ENCODE peak calls at places on chromosomes 13 and 19, in six cellular contexts. B is upper lobe of right lung, Z is mesenchymal stem cell, T is right cardiac atrium, Y is heart left ventricle, M is H1. U is an unnamed sample.

GRCh38 chr13:90717451-90717936 is 630.0 kb upstream of the MIR17HG start:
- DNase-seq in Y (no peak), B (no peak), M (no peak), T (no peak), Z (peak), U (no peak)

GRCh38 chr19:660793-661426 is 2.1 kb downstream of the RNF126 start:
- DNase-seq in M (no peak), T (peak), Z (no peak), Y (no peak), B (no peak), U (peak)

GRCh38 chr13:26307701-26308100 is 53.8 kb downstream of the CDK8 start:
- DNase-seq in Z (no peak), M (no peak), Y (no peak), B (no peak), T (no peak), U (no peak)

GRCh38 chr13:51679616-51680015 is 95.4 kb downstream of the WDFY2 start:
- DNase-seq in T (no peak), B (no peak), Y (no peak), Z (peak), M (no peak), U (no peak)

GRCh38 chr19:58569191-58569942 is 3.8 kb downstream of the MZF1 start:
- DNase-seq in Y (peak), M (no peak), B (peak), Z (no peak), T (peak), U (peak)

GRCh38 chr13:80442613-80443012 is 101.7 kb upstream of the SPRY2 start:
- DNase-seq in Y (no peak), T (no peak), B (no peak), Z (no peak), M (no peak), U (no peak)

GRCh38 chr13:26480246-26480855 is 77.1 kb upstream of the WASF3 start:
- DNase-seq in B (no peak), Y (no peak), Z (no peak), M (no peak), T (no peak), U (no peak)

GRCh38 chr19:1833540-1833939 is 14.7 kb downstream of the REXO1 start:
- DNase-seq in Y (no peak), M (no peak), Z (no peak), T (peak), B (no peak), U (peak)

GRCh38 chr19:40216777-40217026 is 1.5 kb downstream of the TTC9B start:
- DNase-seq in Y (no peak), M (no peak), Z (no peak), B (no peak), T (no peak), U (no peak)

GRCh38 chr19:45161715-45162463 is 1.1 kb upstream of the NKPD1 start:
- DNase-seq in Z (peak), T (no peak), B (no peak), M (no peak), Y (no peak), U (no peak)

GRCh38 chr13:52034616-52035226 is 10.2 kb downstream of the UTP14C start:
- DNase-seq in T (no peak), Z (peak), M (no peak), B (no peak), Y (no peak), U (no peak)

GRCh38 chr19:4877753-4878490 is 10.5 kb upstream of the PLIN3 start:
- DNase-seq in M (no peak), T (peak), Y (peak), Z (no peak), B (no peak), U (peak)

GRCh38 chr19:10691883-10692282 is 9.4 kb upstream of the QTRT1 start:
- DNase-seq in T (peak), Y (no peak), B (no peak), M (no peak), Z (no peak), U (no peak)

GRCh38 chr19:33388231-33388816 is 14.8 kb downstream of the CEBPG start:
- DNase-seq in Z (no peak), T (peak), Y (peak), M (no peak), B (peak), U (no peak)

GRCh38 chr13:51728275-51728673 is 75.7 kb downstream of the DHRS12 start:
- DNase-seq in Y (no peak), M (no peak), Z (no peak), T (no peak), B (no peak), U (no peak)

GRCh38 chr13:81487151-81487550 is 1146.2 kb upstream of the SPRY2 start:
- DNase-seq in B (no peak), Y (no peak), Z (peak), M (peak), T (no peak), U (no peak)

GRCh38 chr13:79549355-79550106 is 68.6 kb downstream of the NDFIP2 start:
- DNase-seq in Z (peak), Y (no peak), M (no peak), T (no peak), B (no peak), U (no peak)

GRCh38 chr19:19386373-19386869 is 19.1 kb upstream of the GATAD2A start:
- DNase-seq in Z (no peak), M (no peak), Y (no peak), T (no peak), B (no peak), U (peak)

GRCh38 chr13:46386996-46387851 is at the start of gene RUBCNL:
- DNase-seq in M (no peak), Y (peak), B (peak), T (peak), Z (peak), U (peak)

GRCh38 chr19:1296078-1296477 is 10.4 kb downstream of the EFNA2 start:
- DNase-seq in T (no peak), M (no peak), Z (no peak), B (no peak), Y (no peak), U (no peak)

GRCh38 chr19:7888145-7888825 is at the start of gene LRRC8E:
- DNase-seq in Y (peak), T (no peak), M (no peak), B (peak), Z (peak), U (no peak)

GRCh38 chr13:75760182-75760981 is 124.3 kb downstream of the LMO7 start:
- DNase-seq in Y (peak), T (no peak), B (no peak), M (no peak), Z (no peak), U (no peak)

GRCh38 chr13:113758651-113759524 is at the start of gene TMEM255B:
- DNase-seq in Z (peak), B (peak), Y (peak), T (peak), M (no peak), U (peak)

GRCh38 chr19:9913237-9914000 is 22.9 kb downstream of the OLFM2 start:
- DNase-seq in Y (peak), M (no peak), T (peak), B (peak), Z (peak), U (peak)

GRCh38 chr13:90300015-90300414 is 1047.5 kb upstream of the MIR17HG start:
- DNase-seq in B (no peak), Z (no peak), M (no peak), Y (no peak), T (no peak), U (no peak)

GRCh38 chr19:47523473-47523872 is 8.6 kb upstream of the NAPA start:
- DNase-seq in T (no peak), Z (peak), Y (no peak), B (no peak), M (no peak), U (no peak)
- H3K27ac ChIP-seq in T (peak), Z (no peak), Y (peak), B (peak), M (no peak), U (no peak)

DNA sequence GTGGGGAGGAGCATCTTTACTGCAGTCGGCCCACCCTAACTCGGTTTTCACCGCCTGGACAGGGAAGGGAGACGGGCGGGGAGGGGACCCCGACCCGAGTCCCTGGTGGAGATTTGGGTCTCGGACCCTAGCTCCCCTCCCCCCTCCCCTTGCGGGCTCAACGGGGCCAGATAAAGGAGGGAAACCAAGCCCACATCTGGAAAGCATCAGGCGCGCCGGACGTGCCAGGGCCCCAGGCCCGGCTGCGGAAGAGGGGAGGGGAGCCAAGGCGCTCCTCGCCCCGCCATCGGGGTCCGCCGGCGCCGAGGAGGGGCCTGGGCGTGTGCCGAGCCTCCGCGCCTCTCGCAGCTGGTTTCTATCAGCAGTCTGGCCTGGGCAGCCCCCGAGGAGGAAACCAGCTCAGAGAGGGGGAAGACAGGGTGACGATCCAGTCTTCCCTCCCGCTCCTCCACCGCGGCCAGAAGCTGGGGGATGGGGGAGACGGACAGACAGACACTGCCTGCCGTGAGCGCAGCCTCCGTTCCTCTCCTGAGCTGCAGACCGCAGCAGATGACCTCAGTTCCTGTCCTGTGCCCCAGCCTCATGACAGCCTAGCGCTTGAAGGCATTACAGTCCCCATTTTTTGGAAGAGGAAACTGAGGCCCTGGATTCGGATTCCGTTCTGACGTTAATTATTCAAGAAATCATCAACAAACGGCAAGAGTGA is 3.5 kb upstream of the GNG8 start:
- DNase-seq in Y (peak), T (peak), B (peak), M (no peak), Z (peak), U (peak)
- H3K27ac ChIP-seq in Y (peak), T (peak), B (peak), M (no peak), Z (no peak), U (peak)

GRCh38 chr19:38361633-38362075 is 12.7 kb upstream of the PSMD8 start:
- DNase-seq in T (peak), Z (peak), Y (peak), B (peak), M (peak), U (peak)
- H3K27ac ChIP-seq in T (no peak), Z (no peak), Y (peak), B (no peak), M (no peak), U (peak)

GRCh38 chr19:17679526-17680234 is 8.5 kb downstream of the UNC13A start:
- DNase-seq in B (no peak), Y (no peak), M (no peak), Z (peak), T (no peak), U (no peak)
- H3K27ac ChIP-seq in B (peak), Y (no peak), M (no peak), Z (no peak), T (peak), U (no peak)

DNA sequence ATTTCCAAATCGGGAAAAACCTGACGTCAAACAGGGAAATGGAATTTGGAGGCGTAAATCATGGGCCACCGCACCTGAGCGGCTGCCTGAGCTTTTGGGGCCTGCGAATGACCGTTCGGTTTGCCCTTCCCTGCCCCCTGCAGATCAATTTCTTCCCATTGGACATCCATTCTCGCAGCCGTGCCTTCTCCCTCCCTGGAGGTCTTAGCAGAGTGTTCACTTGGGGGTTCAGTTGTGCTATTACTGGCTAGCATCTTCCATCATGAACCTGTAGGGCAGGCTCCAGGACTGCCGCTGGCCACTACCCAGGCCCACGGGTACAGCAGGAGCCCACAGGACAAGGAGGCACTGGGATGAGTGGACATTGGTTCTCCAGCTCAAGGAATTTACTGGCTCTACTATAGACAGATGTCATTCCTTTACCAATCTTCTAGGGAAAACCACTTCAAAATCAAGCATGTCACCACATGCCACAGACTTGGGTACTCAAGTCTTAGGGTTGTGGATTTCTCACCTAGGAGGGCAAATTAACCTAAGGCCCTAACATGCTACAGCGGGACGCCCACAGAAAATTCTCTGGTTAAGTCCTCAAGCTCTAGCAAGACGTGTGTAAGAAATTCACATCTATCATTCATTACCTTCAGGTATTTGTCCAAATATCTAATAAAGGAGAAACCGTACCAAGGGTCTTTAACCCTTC is 75.5 kb downstream of the COL4A1 start:
- DNase-seq in Y (no peak), Z (no peak), M (no peak), T (no peak), B (no peak), U (no peak)
- H3K27ac ChIP-seq in Y (peak), Z (no peak), M (no peak), T (no peak), B (no peak), U (peak)

GRCh38 chr19:30666301-30666803 is 294.2 kb downstream of the ZNF536 start:
- DNase-seq in M (no peak), Y (no peak), T (peak), B (no peak), Z (peak), U (peak)

GRCh38 chr19:30665449-30665848 is 293.3 kb downstream of the ZNF536 start:
- DNase-seq in B (no peak), Z (no peak), M (no peak), Y (no peak), T (no peak), U (no peak)

GRCh38 chr19:30664358-30665058 is 292.3 kb downstream of the ZNF536 start:
- DNase-seq in B (no peak), Z (no peak), Y (peak), T (peak), M (no peak), U (peak)

GRCh38 chr19:30659638-30660037 is 287.5 kb downstream of the ZNF536 start:
- DNase-seq in Y (no peak), M (no peak), B (no peak), T (no peak), Z (no peak), U (no peak)

DNA sequence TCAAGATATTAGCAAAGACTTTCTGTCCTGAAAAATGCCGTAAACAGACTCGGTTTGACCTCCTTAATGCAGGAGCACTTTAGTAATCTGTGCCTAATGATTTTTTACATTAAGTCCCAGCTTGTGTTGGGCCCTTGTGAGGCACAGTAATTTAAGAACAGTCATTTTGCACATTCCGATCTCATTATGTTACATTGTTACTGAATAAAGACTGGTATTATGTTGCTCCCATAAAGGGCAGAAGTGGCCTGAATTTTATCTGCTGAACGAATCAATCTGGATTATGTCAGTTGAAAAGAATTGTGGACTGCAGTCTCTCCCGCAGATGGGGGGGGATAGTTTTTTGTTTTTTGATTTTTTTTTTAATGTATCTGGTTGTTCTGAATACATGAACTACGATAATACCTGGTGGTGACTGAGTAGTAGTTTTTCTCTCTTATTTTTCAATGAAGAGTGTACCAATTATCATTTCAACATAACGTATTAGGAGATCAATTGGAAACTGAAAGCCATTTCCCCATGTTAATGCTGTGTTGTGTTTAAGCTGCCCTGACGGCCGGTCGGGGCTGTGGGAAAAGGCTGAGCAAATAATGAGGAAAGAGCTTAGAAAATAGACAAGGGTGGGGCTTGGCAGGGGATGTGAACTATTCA is 290.2 kb downstream of the ZNF536 start:
- DNase-seq in T (peak), Z (no peak), M (no peak), B (no peak), Y (no peak), U (no peak)
- H3K27ac ChIP-seq in T (no peak), Z (no peak), M (no peak), B (no peak), Y (no peak), U (no peak)

GRCh38 chr13:44317752-44318550 is 55.7 kb upstream of the SERP2 start:
- DNase-seq in Y (no peak), T (no peak), Z (no peak), B (no peak), M (no peak), U (no peak)
- H3K27ac ChIP-seq in Y (peak), T (no peak), Z (no peak), B (no peak), M (no peak), U (no peak)

DNA sequence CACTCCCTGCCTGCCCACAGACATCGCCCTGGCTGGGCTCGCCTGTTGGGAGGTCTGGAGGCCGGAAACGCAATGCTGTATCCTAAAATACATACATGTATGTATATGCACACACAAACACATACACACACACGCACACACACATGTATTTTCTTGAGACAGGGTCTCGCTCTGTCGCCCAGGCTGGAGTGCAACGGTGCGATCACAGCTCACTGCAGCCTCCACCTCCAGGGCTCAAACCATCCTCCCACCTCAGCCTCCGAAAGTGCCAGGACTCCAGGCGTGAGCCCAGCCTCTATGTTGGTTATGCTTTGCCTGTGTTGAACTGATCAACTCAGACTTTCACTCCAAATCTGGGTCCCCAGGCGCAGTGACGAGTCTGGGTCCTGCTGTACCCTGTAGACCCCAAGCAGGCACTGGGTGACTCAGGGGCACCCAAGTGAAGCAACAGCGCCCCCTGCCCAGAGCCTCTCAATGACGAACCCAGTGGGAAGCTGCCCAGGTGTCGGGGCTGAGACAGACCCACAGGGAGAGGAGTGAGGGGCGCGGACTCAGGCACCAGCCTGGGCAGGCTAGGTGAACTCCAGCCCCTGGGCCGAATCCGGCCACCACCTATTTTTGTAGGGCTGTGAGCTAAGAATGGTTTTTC is 27.4 kb upstream of the CACTIN start:
- DNase-seq in M (no peak), Y (no peak), Z (no peak), T (no peak), B (no peak), U (no peak)
- H3K27ac ChIP-seq in M (no peak), Y (no peak), Z (peak), T (no peak), B (no peak), U (no peak)

GRCh38 chr19:13014921-13015280 is 19.6 kb downstream of the NFIX start:
- DNase-seq in M (no peak), B (no peak), Z (no peak), Y (no peak), T (no peak), U (no peak)

GRCh38 chr19:13017306-13018036 is 22.2 kb downstream of the NFIX start:
- DNase-seq in B (no peak), Z (no peak), Y (no peak), M (no peak), T (peak), U (no peak)

GRCh38 chr19:13015361-13016231 is 20.3 kb downstream of the NFIX start:
- DNase-seq in Y (no peak), Z (no peak), M (no peak), B (no peak), T (peak), U (no peak)

GRCh38 chr19:13016628-13017305 is 21.5 kb downstream of the NFIX start:
- DNase-seq in M (no peak), B (no peak), Z (no peak), T (peak), Y (no peak), U (no peak)

DNA sequence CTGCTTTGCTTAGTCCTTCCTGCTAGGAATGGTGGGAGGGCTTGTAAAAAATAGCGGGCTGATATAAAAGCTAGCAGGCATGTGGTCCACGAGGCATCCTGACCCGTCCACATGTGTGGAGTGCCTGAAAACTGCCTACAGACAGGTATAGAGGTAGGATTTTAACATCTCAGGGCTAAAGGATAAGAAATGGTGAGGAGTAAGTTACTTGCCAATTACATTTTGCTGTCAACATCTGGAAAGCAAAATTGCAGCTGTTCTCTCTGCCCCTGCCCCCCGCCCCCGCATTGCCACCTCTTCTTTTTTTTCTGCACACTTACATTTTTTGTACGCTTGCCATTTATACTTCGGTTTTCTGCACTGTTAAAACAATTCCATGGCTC is 21.0 kb downstream of the NFIX start:
- DNase-seq in Y (no peak), T (peak), M (no peak), B (no peak), Z (no peak), U (no peak)
- H3K27ac ChIP-seq in Y (peak), T (no peak), M (no peak), B (peak), Z (no peak), U (no peak)

GRCh38 chr13:100395698-100396373 is 192.8 kb downstream of the GGACT start:
- DNase-seq in M (no peak), B (no peak), T (no peak), Y (no peak), Z (no peak), U (no peak)

GRCh38 chr13:100392709-100393630 is 195.6 kb downstream of the GGACT start:
- DNase-seq in M (peak), T (peak), B (no peak), Z (peak), Y (peak), U (no peak)

GRCh38 chr13:100396771-100397170 is 191.8 kb downstream of the GGACT start:
- DNase-seq in T (no peak), Z (no peak), Y (no peak), B (no peak), M (no peak), U (no peak)

GRCh38 chr13:100397627-100398026 is 191.0 kb downstream of the GGACT start:
- DNase-seq in M (no peak), Y (no peak), T (no peak), B (no peak), Z (no peak), U (no peak)

GRCh38 chr13:100394005-100394695 is 194.4 kb downstream of the GGACT start:
- DNase-seq in T (no peak), M (no peak), Y (no peak), B (no peak), Z (peak), U (no peak)
- H3K27ac ChIP-seq in T (no peak), M (no peak), Y (peak), B (peak), Z (peak), U (no peak)

U was measured in spleen.